ENCODE peak calls at places on chromosomes 2 and 18, in eight cellular contexts. G is NB4, F is GM06990, I is pancreas, S is fibroblast of lung, C is astrocyte of the spinal cord, U is BJ, P is GM13977. Y is an unnamed sample.
A peak's percentile ranks its signal among the peaks of the same experiment; 100 is the strongest.

GRCh38 chr2:231238694-231239093 is 40.3 kb downstream of the ARMC9 start:
- DNase-seq in I (no peak), F (no peak), S (no peak), G (no peak), C (no peak), P (no peak), U (no peak), Y (no peak)

GRCh38 chr2:70050631-70051425 is 36.4 kb upstream of the PCBP1 start:
- DNase-seq in F (no peak), S (no peak), I (no peak), U (no peak), P (no peak), G (no peak), C (no peak), Y (no peak)

GRCh38 chr2:241878007-241878970 is 8.8 kb downstream of the RTP5 start:
- DNase-seq in I (no peak), F (peak; percentile 68), P (peak; percentile 82), S (peak; percentile 70), U (no peak), C (peak; percentile 52), G (peak; percentile 83), Y (peak; percentile 77)

GRCh38 chr2:27186613-27187345 is 25.1 kb upstream of the ATRAID start:
- DNase-seq in U (no peak), I (no peak), S (no peak), P (no peak), F (no peak), C (no peak), G (no peak), Y (no peak)

GRCh38 chr2:158325031-158325781 is 131.3 kb downstream of the CCDC148 start:
- DNase-seq in G (no peak), S (peak; percentile 8), C (peak; percentile 42), I (no peak), P (no peak), F (no peak), U (no peak), Y (no peak)

GRCh38 chr2:241064008-241064801 is 37.9 kb downstream of the MTERF4 start:
- DNase-seq in G (no peak), S (no peak), F (peak; percentile 38), C (no peak), P (peak; percentile 84), I (peak; percentile 74), U (no peak), Y (no peak)

GRCh38 chr18:34710430-34711386 is 610 bp downstream of the DTNA start:
- DNase-seq in G (peak; percentile 18), U (peak; percentile 20), I (no peak), F (no peak), S (peak; percentile 87), C (peak; percentile 67), P (no peak), Y (no peak)

GRCh38 chr18:55256568-55257289 is 297.5 kb upstream of the CCDC68 start:
- DNase-seq in P (no peak), U (no peak), C (no peak), S (no peak), F (no peak), I (no peak), G (no peak), Y (no peak)

GRCh38 chr2:178247255-178247654 is 52.9 kb downstream of the OSBPL6 start:
- DNase-seq in C (no peak), P (no peak), S (no peak), I (no peak), G (no peak), F (no peak), U (no peak), Y (no peak)

GRCh38 chr18:26568926-26569700 is 20.8 kb upstream of the KCTD1 start:
- DNase-seq in C (no peak), U (no peak), G (no peak), P (no peak), I (no peak), F (no peak), S (no peak), Y (no peak)

GRCh38 chr2:210324458-210324857 is 9.5 kb upstream of the MYL1 start:
- DNase-seq in I (no peak), F (no peak), P (no peak), S (no peak), U (no peak), C (no peak), G (no peak), Y (no peak)

GRCh38 chr2:129771606-129772598 is 207.6 kb upstream of the RAB6C start:
- DNase-seq in C (no peak), G (no peak), I (no peak), U (no peak), P (no peak), S (no peak), F (no peak), Y (no peak)

GRCh38 chr18:26961805-26962204 is 96.3 kb upstream of the AQP4 start:
- DNase-seq in G (no peak), U (no peak), F (no peak), S (no peak), C (no peak), P (no peak), I (no peak), Y (no peak)

GRCh38 chr2:139142252-139142651 is 362.1 kb upstream of the NXPH2 start:
- DNase-seq in F (no peak), G (peak; percentile 44), I (no peak), U (no peak), C (peak; percentile 38), P (no peak), S (peak; percentile 20), Y (no peak)

GRCh38 chr2:52117299-52117698 is 1085.4 kb upstream of the NRXN1 start:
- DNase-seq in S (peak; percentile 81), I (no peak), G (no peak), U (no peak), F (no peak), C (peak; percentile 35), P (no peak), Y (no peak)

GRCh38 chr18:54260376-54261072 is 8.8 kb upstream of the POLI start:
- DNase-seq in P (no peak), S (peak; percentile 9), I (no peak), C (no peak), U (no peak), F (peak; percentile 40), G (peak; percentile 68), Y (no peak)

GRCh38 chr2:25043241-25043867 is 1.5 kb downstream of the EFR3B start:
- DNase-seq in F (no peak), I (no peak), U (peak; percentile 23), S (peak; percentile 54), P (peak; percentile 30), G (peak; percentile 90), C (peak; percentile 90), Y (no peak)

GRCh38 chr2:55885129-55885943 is 38.2 kb downstream of the EFEMP1 start:
- DNase-seq in C (peak; percentile 99), U (peak; percentile 62), P (no peak), I (no peak), G (peak; percentile 51), S (peak; percentile 98), F (no peak), Y (no peak)

GRCh38 chr2:168573128-168573903 is 117.2 kb downstream of the CERS6 start:
- DNase-seq in G (peak; percentile 78), F (no peak), P (no peak), I (no peak), U (no peak), S (peak; percentile 61), C (no peak), Y (no peak)

GRCh38 chr2:124267821-124268220 is 242.7 kb downstream of the CNTNAP5 start:
- DNase-seq in S (peak; percentile 70), C (peak; percentile 40), I (no peak), P (no peak), G (no peak), F (no peak), U (no peak), Y (no peak)

GRCh38 chr2:144048631-144049060 is 471.3 kb downstream of the ZEB2 start:
- DNase-seq in P (no peak), G (no peak), C (no peak), U (no peak), S (no peak), I (no peak), F (no peak), Y (no peak)

GRCh38 chr2:61658841-61659780 is 121.0 kb upstream of the XPO1 start:
- DNase-seq in S (peak; percentile 65), P (peak; percentile 67), C (peak; percentile 47), U (no peak), I (no peak), F (peak; percentile 17), G (peak; percentile 67), Y (peak; percentile 33)

GRCh38 chr2:74856004-74856578 is 22.2 kb downstream of the HK2 start:
- DNase-seq in G (no peak), P (no peak), S (no peak), C (no peak), I (no peak), U (no peak), F (no peak), Y (no peak)

DNA sequence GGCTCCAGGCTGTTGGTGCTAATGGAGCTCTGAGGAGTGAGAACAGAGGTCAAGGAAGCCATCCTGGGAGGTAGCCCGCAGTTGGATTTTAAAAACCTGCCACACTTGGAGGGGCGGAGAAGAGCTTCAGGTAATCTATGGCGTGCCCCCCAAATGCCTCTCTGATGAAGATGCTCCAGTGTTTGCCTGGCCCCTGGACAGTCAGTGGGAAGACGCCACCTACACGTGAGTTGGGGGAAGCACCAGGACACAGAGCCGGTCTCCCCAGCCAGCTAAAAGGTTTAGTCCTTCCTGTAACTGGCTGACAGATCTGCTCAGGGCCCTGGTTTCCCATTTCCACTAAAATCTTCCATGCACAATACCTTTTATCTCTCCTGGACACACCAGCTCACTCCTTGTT is 225.0 kb downstream of the TTC32 start:
- DNase-seq in I (no peak), F (no peak), U (no peak), C (no peak), G (peak; percentile 21), S (no peak), P (no peak), Y (no peak)
- TF ChIP-seq CTCF in I (no peak), F (peak; percentile 15), U (no peak), C (no peak), G (peak; percentile 30), S (no peak), P (peak; percentile 11), Y (no peak)

GRCh38 chr2:172480301-172481218 is 53.2 kb downstream of the ITGA6 start:
- DNase-seq in S (peak; percentile 52), U (no peak), G (peak; percentile 73), P (no peak), F (no peak), I (no peak), C (peak; percentile 26), Y (no peak)
- TF ChIP-seq CTCF in S (no peak), U (no peak), G (no peak), P (no peak), F (no peak), I (no peak), C (no peak), Y (no peak)

GRCh38 chr2:120026890-120027289 is 14.0 kb downstream of the EPB41L5 start:
- DNase-seq in I (no peak), U (no peak), G (no peak), F (no peak), P (no peak), C (no peak), S (no peak), Y (no peak)
- TF ChIP-seq CTCF in I (no peak), U (peak; percentile 39), G (no peak), F (no peak), P (no peak), C (no peak), S (peak; percentile 12), Y (no peak)

DNA sequence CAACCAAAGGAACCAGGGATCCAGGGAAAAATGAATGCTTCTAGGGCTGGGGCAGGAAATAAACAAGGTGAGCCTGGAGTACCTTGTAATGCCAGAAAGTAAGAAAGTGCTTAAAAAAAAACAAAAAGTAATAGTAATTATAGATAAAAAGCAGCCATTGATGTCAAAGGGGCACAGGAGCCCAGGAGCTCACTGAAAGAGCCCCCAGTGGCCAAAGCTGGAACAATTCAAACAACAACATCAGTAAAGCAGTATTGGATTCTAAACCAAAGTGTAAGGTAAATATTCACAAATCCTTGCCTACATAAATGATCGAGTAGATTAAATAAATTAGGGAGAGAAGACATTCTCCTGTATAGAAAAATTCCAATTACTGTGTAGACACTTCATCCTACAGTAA is 114.3 kb upstream of the ARL4C start:
- DNase-seq in U (no peak), P (no peak), C (no peak), I (no peak), S (no peak), G (no peak), F (no peak), Y (no peak)
- TF ChIP-seq CTCF in U (peak; percentile 24), P (peak; percentile 34), C (peak; percentile 41), I (no peak), S (peak; percentile 6), G (peak; percentile 43), F (peak; percentile 48), Y (no peak)

Y was measured in D721Med.